ENCODE peak calls at places on chromosome 22, in nine cellular contexts. One of them, this sample, is unnamed. For H3K4me1, the result is how much of the 10 kb centered on the place peaks cover.

GRCh38 chr22:20964090-20964798 is 2.8 kb upstream of the AIFM3 start:
- DNase-seq in neuronal stem cell: no peak
- DNase-seq in psoas muscle: peak
- DNase-seq in endodermal cell: no peak
- DNase-seq in tibial nerve: no peak
- DNase-seq in right lobe of liver: no peak
- DNase-seq in A549: no peak
- DNase-seq in fibroblast of lung: no peak
- DNase-seq in GM23248: no peak
- DNase-seq in this sample: no peak

GRCh38 chr22:21816787-21817496 is 50.5 kb downstream of the MAPK1 start:
- DNase-seq in neuronal stem cell: no peak
- DNase-seq in psoas muscle: no peak
- DNase-seq in endodermal cell: no peak
- DNase-seq in tibial nerve: no peak
- DNase-seq in right lobe of liver: no peak
- DNase-seq in A549: peak
- DNase-seq in fibroblast of lung: peak
- DNase-seq in GM23248: peak
- DNase-seq in this sample: peak

GRCh38 chr22:17084554-17085276 is at the start of gene IL17RA:
- DNase-seq in neuronal stem cell: peak
- DNase-seq in psoas muscle: peak
- DNase-seq in endodermal cell: peak
- DNase-seq in tibial nerve: peak
- DNase-seq in right lobe of liver: peak
- DNase-seq in A549: peak
- DNase-seq in fibroblast of lung: peak
- DNase-seq in GM23248: peak
- DNase-seq in this sample: peak

GRCh38 chr22:25013634-25014033 is 61.1 kb downstream of the KIAA1671 start:
- DNase-seq in neuronal stem cell: no peak
- DNase-seq in psoas muscle: no peak
- DNase-seq in endodermal cell: no peak
- DNase-seq in tibial nerve: no peak
- DNase-seq in right lobe of liver: no peak
- DNase-seq in A549: no peak
- DNase-seq in fibroblast of lung: no peak
- DNase-seq in GM23248: no peak
- DNase-seq in this sample: no peak

GRCh38 chr22:20131856-20132685 is 467 bp downstream of the ZDHHC8 start:
- DNase-seq in neuronal stem cell: no peak
- DNase-seq in psoas muscle: peak
- DNase-seq in endodermal cell: no peak
- DNase-seq in tibial nerve: no peak
- DNase-seq in right lobe of liver: peak
- DNase-seq in A549: no peak
- DNase-seq in fibroblast of lung: no peak
- DNase-seq in GM23248: peak
- DNase-seq in this sample: no peak

GRCh38 chr22:19641254-19641982 is 72.9 kb upstream of the SEPTIN5 start:
- DNase-seq in neuronal stem cell: peak
- DNase-seq in psoas muscle: no peak
- DNase-seq in endodermal cell: peak
- DNase-seq in tibial nerve: no peak
- DNase-seq in right lobe of liver: no peak
- DNase-seq in A549: peak
- DNase-seq in fibroblast of lung: no peak
- DNase-seq in GM23248: peak
- DNase-seq in this sample: no peak

GRCh38 chr22:19150482-19151328 is 613 bp upstream of the GSC2 start:
- DNase-seq in neuronal stem cell: no peak
- DNase-seq in psoas muscle: no peak
- DNase-seq in endodermal cell: peak
- DNase-seq in tibial nerve: no peak
- DNase-seq in right lobe of liver: no peak
- DNase-seq in A549: no peak
- DNase-seq in fibroblast of lung: no peak
- DNase-seq in GM23248: no peak
- DNase-seq in this sample: no peak

GRCh38 chr22:25134028-25134427 is 65.6 kb upstream of the CRYBB3 start:
- DNase-seq in neuronal stem cell: no peak
- DNase-seq in psoas muscle: no peak
- DNase-seq in endodermal cell: no peak
- DNase-seq in tibial nerve: no peak
- DNase-seq in right lobe of liver: no peak
- DNase-seq in A549: no peak
- DNase-seq in fibroblast of lung: no peak
- DNase-seq in GM23248: no peak
- DNase-seq in this sample: no peak

GRCh38 chr22:38766076-38766777 is 10.4 kb upstream of the SUN2 start:
- DNase-seq in neuronal stem cell: no peak
- DNase-seq in psoas muscle: peak
- DNase-seq in endodermal cell: peak
- DNase-seq in tibial nerve: peak
- DNase-seq in right lobe of liver: peak
- DNase-seq in A549: peak
- DNase-seq in fibroblast of lung: peak
- DNase-seq in GM23248: peak
- DNase-seq in this sample: peak

GRCh38 chr22:19818264-19819208 is 36.1 kb downstream of the GNB1L start:
- DNase-seq in neuronal stem cell: no peak
- DNase-seq in psoas muscle: no peak
- DNase-seq in endodermal cell: peak
- DNase-seq in tibial nerve: no peak
- DNase-seq in right lobe of liver: no peak
- DNase-seq in A549: no peak
- DNase-seq in fibroblast of lung: no peak
- DNase-seq in GM23248: no peak
- DNase-seq in this sample: no peak

GRCh38 chr22:19853879-19854777 is 546 bp downstream of the GNB1L start:
- DNase-seq in neuronal stem cell: no peak
- DNase-seq in psoas muscle: no peak
- DNase-seq in endodermal cell: peak
- DNase-seq in tibial nerve: no peak
- DNase-seq in right lobe of liver: peak
- DNase-seq in A549: no peak
- DNase-seq in fibroblast of lung: no peak
- DNase-seq in GM23248: peak
- DNase-seq in this sample: peak

GRCh38 chr22:20241579-20242392 is 26.3 kb downstream of the RTN4R start:
- DNase-seq in neuronal stem cell: no peak
- DNase-seq in psoas muscle: no peak
- DNase-seq in endodermal cell: no peak
- DNase-seq in tibial nerve: no peak
- DNase-seq in right lobe of liver: peak
- DNase-seq in A549: no peak
- DNase-seq in fibroblast of lung: peak
- DNase-seq in GM23248: no peak
- DNase-seq in this sample: no peak

DNA sequence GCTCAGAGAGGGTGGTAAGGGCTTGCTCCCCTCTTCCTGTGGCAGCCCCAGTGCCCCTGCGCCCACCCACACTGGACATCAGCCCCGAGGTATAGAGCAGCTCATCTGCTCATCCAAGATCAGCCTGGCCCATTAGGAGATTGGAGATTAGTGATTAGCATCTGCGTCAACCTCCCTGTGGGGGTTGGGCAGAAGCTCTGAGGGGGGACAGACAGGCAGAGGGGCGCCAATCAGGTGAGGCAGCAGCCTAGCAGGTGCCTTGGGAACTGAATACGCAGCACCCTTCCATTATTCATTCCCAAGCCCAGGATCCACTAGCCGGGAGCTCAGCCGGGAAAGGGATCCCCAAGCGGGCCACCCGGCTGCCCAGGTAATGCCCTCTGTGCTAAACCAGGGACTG is 11.0 kb downstream of the SMTN start:
- DNase-seq in neuronal stem cell: no peak
- DNase-seq in psoas muscle: no peak
- DNase-seq in endodermal cell: peak
- DNase-seq in tibial nerve: no peak
- DNase-seq in right lobe of liver: no peak
- DNase-seq in A549: no peak
- DNase-seq in fibroblast of lung: no peak
- DNase-seq in GM23248: no peak
- DNase-seq in this sample: no peak
- H3K27ac ChIP-seq in neuronal stem cell: no peak
- H3K27ac ChIP-seq in psoas muscle: peak
- H3K27ac ChIP-seq in endodermal cell: no peak
- H3K27ac ChIP-seq in tibial nerve: peak
- H3K27ac ChIP-seq in right lobe of liver: no peak
- H3K27ac ChIP-seq in A549: no peak
- H3K27ac ChIP-seq in fibroblast of lung: no peak
- H3K27ac ChIP-seq in GM23248: no peak
- H3K27ac ChIP-seq in this sample: no peak

GRCh38 chr22:33923033-33923432 is 2.8 kb upstream of the LARGE1 start:
- DNase-seq in neuronal stem cell: no peak
- DNase-seq in psoas muscle: no peak
- DNase-seq in endodermal cell: no peak
- DNase-seq in tibial nerve: no peak
- DNase-seq in right lobe of liver: no peak
- DNase-seq in A549: no peak
- DNase-seq in fibroblast of lung: peak
- DNase-seq in GM23248: peak
- DNase-seq in this sample: no peak

GRCh38 chr22:33925194-33925593 is 4.9 kb upstream of the LARGE1 start:
- DNase-seq in neuronal stem cell: no peak
- DNase-seq in psoas muscle: no peak
- DNase-seq in endodermal cell: no peak
- DNase-seq in tibial nerve: no peak
- DNase-seq in right lobe of liver: no peak
- DNase-seq in A549: no peak
- DNase-seq in fibroblast of lung: no peak
- DNase-seq in GM23248: no peak
- DNase-seq in this sample: no peak

GRCh38 chr22:33922268-33922667 is 2.0 kb upstream of the LARGE1 start:
- DNase-seq in neuronal stem cell: no peak
- DNase-seq in psoas muscle: peak
- DNase-seq in endodermal cell: peak
- DNase-seq in tibial nerve: no peak
- DNase-seq in right lobe of liver: peak
- DNase-seq in A549: no peak
- DNase-seq in fibroblast of lung: peak
- DNase-seq in GM23248: peak
- DNase-seq in this sample: no peak

GRCh38 chr22:33921576-33922181 is 1.4 kb upstream of the LARGE1 start:
- DNase-seq in neuronal stem cell: peak
- DNase-seq in psoas muscle: peak
- DNase-seq in endodermal cell: peak
- DNase-seq in tibial nerve: peak
- DNase-seq in right lobe of liver: peak
- DNase-seq in A549: peak
- DNase-seq in fibroblast of lung: peak
- DNase-seq in GM23248: peak
- DNase-seq in this sample: no peak

GRCh38 chr22:33923660-33924246 is 3.5 kb upstream of the LARGE1 start:
- DNase-seq in neuronal stem cell: peak
- DNase-seq in psoas muscle: no peak
- DNase-seq in endodermal cell: peak
- DNase-seq in tibial nerve: peak
- DNase-seq in right lobe of liver: peak
- DNase-seq in A549: peak
- DNase-seq in fibroblast of lung: peak
- DNase-seq in GM23248: peak
- DNase-seq in this sample: no peak
- H3K4me3 ChIP-seq in neuronal stem cell: no peak
- H3K4me3 ChIP-seq in psoas muscle: peak
- H3K4me3 ChIP-seq in endodermal cell: peak
- H3K4me3 ChIP-seq in tibial nerve: no peak
- H3K4me3 ChIP-seq in right lobe of liver: no peak
- H3K4me3 ChIP-seq in A549: no peak
- H3K4me3 ChIP-seq in fibroblast of lung: no peak
- H3K4me3 ChIP-seq in GM23248: peak
- H3K4me3 ChIP-seq in this sample: no peak

GRCh38 chr22:40212126-40212525 is 34.4 kb downstream of the TNRC6B start:
- DNase-seq in neuronal stem cell: no peak
- DNase-seq in psoas muscle: no peak
- DNase-seq in endodermal cell: no peak
- DNase-seq in tibial nerve: no peak
- DNase-seq in right lobe of liver: no peak
- DNase-seq in A549: no peak
- DNase-seq in fibroblast of lung: no peak
- DNase-seq in GM23248: peak
- DNase-seq in this sample: no peak

GRCh38 chr22:40216041-40216756 is 38.5 kb downstream of the TNRC6B start:
- DNase-seq in neuronal stem cell: no peak
- DNase-seq in psoas muscle: no peak
- DNase-seq in endodermal cell: no peak
- DNase-seq in tibial nerve: no peak
- DNase-seq in right lobe of liver: no peak
- DNase-seq in A549: no peak
- DNase-seq in fibroblast of lung: no peak
- DNase-seq in GM23248: no peak
- DNase-seq in this sample: peak

GRCh38 chr22:40218152-40218551 is 40.4 kb downstream of the TNRC6B start:
- DNase-seq in neuronal stem cell: no peak
- DNase-seq in psoas muscle: no peak
- DNase-seq in endodermal cell: no peak
- DNase-seq in tibial nerve: no peak
- DNase-seq in right lobe of liver: no peak
- DNase-seq in A549: no peak
- DNase-seq in fibroblast of lung: no peak
- DNase-seq in GM23248: no peak
- DNase-seq in this sample: no peak

GRCh38 chr22:40213478-40213877 is 35.8 kb downstream of the TNRC6B start:
- DNase-seq in neuronal stem cell: no peak
- DNase-seq in psoas muscle: no peak
- DNase-seq in endodermal cell: no peak
- DNase-seq in tibial nerve: no peak
- DNase-seq in right lobe of liver: no peak
- DNase-seq in A549: no peak
- DNase-seq in fibroblast of lung: no peak
- DNase-seq in GM23248: no peak
- DNase-seq in this sample: no peak

DNA sequence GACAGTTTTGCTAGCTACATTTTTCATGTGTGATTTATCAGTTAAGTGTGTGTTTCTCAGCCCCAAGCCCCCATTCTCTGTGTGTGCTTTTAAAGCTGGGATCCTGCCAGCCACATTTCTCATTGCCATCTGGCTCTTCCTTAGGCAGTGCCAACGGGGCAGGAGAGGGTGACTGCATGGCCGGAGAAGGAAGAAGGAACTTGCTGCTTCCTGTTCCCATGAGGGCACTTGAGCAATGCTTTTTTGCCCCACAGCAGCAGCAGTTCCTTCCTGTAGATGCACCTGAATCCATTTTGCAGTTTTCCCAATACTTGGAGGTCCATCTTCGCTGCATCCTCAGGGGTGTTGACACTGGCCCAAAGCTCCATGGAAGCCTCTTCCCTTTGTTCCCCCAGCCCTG is 37.5 kb downstream of the TNRC6B start:
- DNase-seq in neuronal stem cell: no peak
- DNase-seq in psoas muscle: peak
- DNase-seq in endodermal cell: no peak
- DNase-seq in tibial nerve: no peak
- DNase-seq in right lobe of liver: no peak
- DNase-seq in A549: no peak
- DNase-seq in fibroblast of lung: no peak
- DNase-seq in GM23248: no peak
- DNase-seq in this sample: no peak
- H3K4me1 ChIP-seq in neuronal stem cell: under half
- H3K4me1 ChIP-seq in psoas muscle: half or more
- H3K4me1 ChIP-seq in endodermal cell: under half
- H3K4me1 ChIP-seq in tibial nerve: under half
- H3K4me1 ChIP-seq in right lobe of liver: under half
- H3K4me1 ChIP-seq in A549: under half
- H3K4me1 ChIP-seq in fibroblast of lung: under half
- H3K4me1 ChIP-seq in GM23248: under half
- H3K4me1 ChIP-seq in this sample: half or more

GRCh38 chr22:22910272-22911240 is 22.9 kb downstream of the IGLL5 start:
- DNase-seq in neuronal stem cell: no peak
- DNase-seq in psoas muscle: peak
- DNase-seq in endodermal cell: no peak
- DNase-seq in tibial nerve: no peak
- DNase-seq in right lobe of liver: no peak
- DNase-seq in A549: no peak
- DNase-seq in fibroblast of lung: no peak
- DNase-seq in GM23248: no peak
- DNase-seq in this sample: no peak
- H3K27ac ChIP-seq in neuronal stem cell: no peak
- H3K27ac ChIP-seq in psoas muscle: no peak
- H3K27ac ChIP-seq in endodermal cell: no peak
- H3K27ac ChIP-seq in tibial nerve: no peak
- H3K27ac ChIP-seq in right lobe of liver: no peak
- H3K27ac ChIP-seq in A549: no peak
- H3K27ac ChIP-seq in fibroblast of lung: no peak
- H3K27ac ChIP-seq in GM23248: no peak
- H3K27ac ChIP-seq in this sample: no peak

This sample was measured in CD4-positive, alpha-beta memory T cell.